ENCODE peak calls at places on chromosomes 16 and 17, in seven cellular contexts. Q is GM12865, J is AG04449, I is AG10803, K is fibroblast of mammary gland, X is HCT116, U is IMR-90. G is an unnamed sample.

GRCh38 chr17:58996968-58997367 is 109.7 kb downstream of the TRIM37 start:
- DNase-seq in X (no peak), Q (no peak), J (no peak), K (no peak), I (no peak), U (no peak), G (no peak)

GRCh38 chr17:80261159-80261894 is 675 bp downstream of the RNF213 start:
- DNase-seq in Q (peak), I (peak), U (peak), X (no peak), J (no peak), K (peak), G (no peak)

GRCh38 chr16:67942200-67942509 is 1.8 kb downstream of the LCAT start:
- DNase-seq in Q (peak), X (no peak), U (peak), I (peak), J (no peak), K (peak), G (no peak)

GRCh38 chr16:69166221-69166833 is 20.6 kb upstream of the SNTB2 start:
- DNase-seq in X (no peak), J (no peak), U (peak), I (no peak), K (peak), Q (peak), G (no peak)

GRCh38 chr17:80318166-80318565 is 57.5 kb downstream of the RNF213 start:
- DNase-seq in U (no peak), K (no peak), I (no peak), J (no peak), Q (no peak), X (no peak), G (no peak)

GRCh38 chr16:8950580-8951077 is 13.1 kb downstream of the USP7 start:
- DNase-seq in J (no peak), K (peak), I (peak), U (peak), Q (no peak), X (no peak), G (no peak)

GRCh38 chr16:57649846-57650245 is 18.3 kb upstream of the ADGRG3 start:
- DNase-seq in U (no peak), X (no peak), J (no peak), K (no peak), I (no peak), Q (no peak), G (no peak)

GRCh38 chr16:9090101-9090959 is 1.1 kb upstream of the HAPSTR1 start:
- DNase-seq in I (no peak), U (no peak), J (no peak), Q (peak), X (no peak), K (no peak), G (no peak)

GRCh38 chr16:58426095-58426494 is 33.8 kb downstream of the GINS3 start:
- DNase-seq in K (no peak), U (no peak), J (no peak), Q (peak), X (no peak), I (no peak), G (no peak)

GRCh38 chr16:86798247-86799041 is 220.1 kb downstream of the FOXL1 start:
- DNase-seq in J (no peak), I (no peak), Q (no peak), X (no peak), K (peak), U (no peak), G (no peak)

DNA sequence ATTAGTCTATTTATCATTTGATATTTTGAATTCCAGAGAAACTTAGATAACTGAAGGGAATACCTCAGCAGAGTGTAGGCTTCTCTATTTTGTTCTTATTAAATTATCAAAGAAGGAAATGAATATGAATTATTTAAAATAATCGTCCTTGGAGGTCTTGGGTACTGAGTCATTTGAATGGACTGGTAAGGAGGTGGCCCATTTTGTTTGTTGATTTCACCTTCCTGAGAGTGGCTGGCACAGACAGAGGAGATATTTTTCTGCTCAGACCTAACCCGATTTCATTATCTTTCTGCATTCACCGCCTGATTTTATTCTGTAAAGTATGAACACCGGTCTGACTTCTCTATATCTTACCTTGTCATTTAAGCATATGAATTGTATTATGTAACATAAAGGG is 88.0 kb downstream of the USP22 start:
- DNase-seq in U (no peak), J (no peak), Q (no peak), K (no peak), X (no peak), I (no peak), G (no peak)
- TF ChIP-seq CTCF in U (no peak), J (no peak), Q (no peak), K (no peak), X (no peak), I (no peak), G (no peak)

DNA sequence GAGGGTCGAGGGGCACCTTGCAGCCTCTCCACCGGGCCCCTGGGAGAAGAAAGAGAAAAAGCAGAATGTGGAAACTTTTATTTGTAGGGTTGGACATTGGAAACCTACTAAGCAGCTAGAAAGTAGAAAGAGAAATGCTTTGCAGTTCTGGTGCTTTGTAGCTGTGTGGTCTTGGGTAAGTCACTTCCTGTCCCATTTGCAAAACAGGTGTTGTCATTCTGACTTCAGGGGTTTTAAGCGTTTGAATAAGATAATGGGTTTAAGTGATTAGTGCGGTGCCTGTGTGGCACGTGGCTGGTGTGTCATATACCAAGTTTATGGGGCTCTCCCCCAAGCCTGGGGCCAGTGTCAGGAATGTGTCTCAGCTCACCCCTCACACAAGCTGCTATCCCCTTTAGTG is 1.6 kb downstream of the CA4 start:
- DNase-seq in I (no peak), Q (peak), K (no peak), J (no peak), X (no peak), U (no peak), G (no peak)
- H3K4me3 ChIP-seq in I (no peak), Q (no peak), K (no peak), J (no peak), X (no peak), U (no peak), G (no peak)

GRCh38 chr17:15250459-15250858 is 14.7 kb downstream of the PMP22 start:
- DNase-seq in J (no peak), Q (no peak), I (no peak), U (no peak), K (no peak), X (no peak), G (no peak)
- TF ChIP-seq CTCF in J (no peak), Q (no peak), I (no peak), U (no peak), K (no peak), X (no peak), G (no peak)

DNA sequence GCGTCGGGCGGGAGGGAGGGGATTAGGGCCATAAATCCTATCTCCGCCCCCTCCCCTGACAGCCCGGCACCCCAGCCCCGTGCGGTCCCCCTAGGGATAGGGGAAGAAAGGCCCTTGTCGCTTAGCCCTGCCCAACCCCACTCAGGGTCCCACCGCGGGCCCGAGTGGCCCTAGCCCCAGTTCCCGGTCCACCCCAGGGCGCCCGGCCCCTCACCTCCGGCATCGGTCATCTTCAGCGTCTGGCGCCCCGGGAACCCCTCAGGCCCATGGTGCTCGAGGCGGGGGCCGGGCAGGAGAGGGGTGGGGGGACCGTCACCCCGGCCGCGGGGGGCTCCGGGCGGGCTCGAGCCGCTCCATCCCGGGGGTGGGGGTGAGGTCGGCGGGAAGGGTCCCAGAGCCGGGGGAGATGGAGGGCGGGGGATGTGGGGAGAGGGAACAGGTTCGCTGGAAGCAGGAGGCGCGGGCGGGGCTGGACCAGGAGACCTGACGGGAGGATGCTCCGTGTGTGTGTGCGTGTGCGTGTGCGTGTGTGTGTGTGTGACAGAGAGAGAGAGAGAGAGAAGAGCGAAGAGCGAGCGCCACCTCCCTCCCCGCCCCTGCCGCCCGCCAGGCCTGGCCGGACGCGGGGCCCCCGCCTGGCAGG is 536 bp downstream of the SAMD14 start:
- DNase-seq in U (peak), J (no peak), I (peak), K (no peak), Q (peak), X (no peak), G (no peak)
- H3K4me3 ChIP-seq in U (peak), J (peak), I (peak), K (peak), Q (peak), X (no peak), G (peak)

DNA sequence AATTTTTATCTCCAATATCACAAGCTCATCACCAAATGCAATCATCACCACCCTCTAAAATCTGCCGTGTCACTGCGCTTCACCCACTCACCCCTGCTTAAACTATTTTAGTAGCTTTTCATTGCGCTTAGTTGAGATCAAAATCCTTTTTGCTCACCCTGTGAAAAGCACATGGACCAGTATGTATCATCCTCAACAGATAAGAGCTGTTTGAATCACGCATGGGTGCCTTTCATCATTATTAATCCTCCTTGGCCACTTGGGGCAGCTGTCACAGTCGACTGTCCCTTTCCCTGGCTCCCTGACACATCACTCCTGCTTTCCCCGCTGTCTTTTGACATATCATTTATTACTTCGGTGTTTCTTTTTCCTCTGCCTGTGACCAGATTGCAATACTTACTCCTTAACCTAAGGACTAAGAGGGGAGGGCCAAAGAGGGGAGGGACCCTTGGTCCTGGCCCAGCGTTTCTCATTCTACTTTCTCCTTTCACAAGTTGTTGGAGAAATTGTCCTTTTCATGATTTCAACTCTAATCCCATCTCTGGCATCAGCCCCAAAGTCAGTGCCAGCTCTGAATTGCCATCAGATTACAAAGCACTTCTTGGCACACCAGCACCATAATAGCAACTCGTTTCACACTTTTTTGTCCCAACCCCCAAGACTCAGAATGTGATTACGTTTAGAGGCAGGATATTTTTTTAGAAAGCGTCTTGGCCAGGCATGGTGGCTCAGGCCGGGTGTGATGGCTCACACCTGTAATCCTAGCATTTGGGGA is 8.6 kb upstream of the KDM6B start:
- DNase-seq in X (no peak), U (no peak), J (no peak), Q (no peak), K (no peak), I (peak), G (no peak)
- TF ChIP-seq CTCF in X (peak), U (no peak), J (no peak), Q (no peak), K (no peak), I (peak), G (peak)

GRCh38 chr16:77788196-77789084 is at the start of gene VAT1L:
- DNase-seq in J (no peak), U (peak), I (peak), K (peak), Q (peak), X (no peak), G (no peak)
- H3K4me3 ChIP-seq in J (peak), U (peak), I (peak), K (peak), Q (no peak), X (no peak), G (peak)

G was measured in AG09309.